ENCODE peak calls at places on chromosomes 7 and 10, in seven cellular contexts. One of them, this sample, is unnamed.

GRCh38 chr7:77415474-77415821 is 701 bp downstream of the GSAP start:
- DNase-seq in ovary: no peak
- DNase-seq in SK-N-SH: no peak
- DNase-seq in A549: no peak
- DNase-seq in GM12878: no peak
- DNase-seq in sigmoid colon: no peak
- DNase-seq in K562: no peak
- DNase-seq in this sample: no peak

GRCh38 chr7:5429253-5429856 is 5.7 kb upstream of the TNRC18 start:
- DNase-seq in ovary: peak
- DNase-seq in SK-N-SH: no peak
- DNase-seq in A549: no peak
- DNase-seq in GM12878: no peak
- DNase-seq in sigmoid colon: no peak
- DNase-seq in K562: peak
- DNase-seq in this sample: no peak

GRCh38 chr10:31011660-31012022 is 20.0 kb downstream of the ZNF438 start:
- DNase-seq in ovary: no peak
- DNase-seq in SK-N-SH: no peak
- DNase-seq in A549: no peak
- DNase-seq in GM12878: no peak
- DNase-seq in sigmoid colon: no peak
- DNase-seq in K562: no peak
- DNase-seq in this sample: no peak

GRCh38 chr7:14275346-14275745 is 285.9 kb upstream of the ETV1 start:
- DNase-seq in ovary: no peak
- DNase-seq in SK-N-SH: no peak
- DNase-seq in A549: no peak
- DNase-seq in GM12878: no peak
- DNase-seq in sigmoid colon: no peak
- DNase-seq in K562: no peak
- DNase-seq in this sample: no peak

GRCh38 chr10:113094114-113094486 is 144.1 kb downstream of the TCF7L2 start:
- DNase-seq in ovary: no peak
- DNase-seq in SK-N-SH: no peak
- DNase-seq in A549: no peak
- DNase-seq in GM12878: peak
- DNase-seq in sigmoid colon: no peak
- DNase-seq in K562: no peak
- DNase-seq in this sample: no peak

GRCh38 chr10:25867321-25867720 is 66.7 kb upstream of the MYO3A start:
- DNase-seq in ovary: no peak
- DNase-seq in SK-N-SH: no peak
- DNase-seq in A549: no peak
- DNase-seq in GM12878: no peak
- DNase-seq in sigmoid colon: no peak
- DNase-seq in K562: no peak
- DNase-seq in this sample: no peak

GRCh38 chr7:916291-916941 is 38.1 kb downstream of the ADAP1 start:
- DNase-seq in ovary: no peak
- DNase-seq in SK-N-SH: peak
- DNase-seq in A549: no peak
- DNase-seq in GM12878: no peak
- DNase-seq in sigmoid colon: peak
- DNase-seq in K562: no peak
- DNase-seq in this sample: peak

GRCh38 chr10:33353853-33354252 is 19.4 kb upstream of the NRP1 start:
- DNase-seq in ovary: no peak
- DNase-seq in SK-N-SH: no peak
- DNase-seq in A549: no peak
- DNase-seq in GM12878: no peak
- DNase-seq in sigmoid colon: no peak
- DNase-seq in K562: no peak
- DNase-seq in this sample: no peak

GRCh38 chr10:12193193-12193592 is 2.5 kb downstream of the NUDT5 start:
- DNase-seq in ovary: no peak
- DNase-seq in SK-N-SH: no peak
- DNase-seq in A549: no peak
- DNase-seq in GM12878: no peak
- DNase-seq in sigmoid colon: no peak
- DNase-seq in K562: no peak
- DNase-seq in this sample: no peak

GRCh38 chr10:90319188-90319914 is 538.5 kb downstream of the HTR7 start:
- DNase-seq in ovary: no peak
- DNase-seq in SK-N-SH: no peak
- DNase-seq in A549: peak
- DNase-seq in GM12878: peak
- DNase-seq in sigmoid colon: no peak
- DNase-seq in K562: no peak
- DNase-seq in this sample: no peak

GRCh38 chr7:111835066-111835465 is 272.8 kb upstream of the IMMP2L start:
- DNase-seq in ovary: no peak
- DNase-seq in SK-N-SH: peak
- DNase-seq in A549: no peak
- DNase-seq in GM12878: no peak
- DNase-seq in sigmoid colon: no peak
- DNase-seq in K562: no peak
- DNase-seq in this sample: no peak

GRCh38 chr7:91330378-91331295 is 66.4 kb downstream of the FZD1 start:
- DNase-seq in ovary: no peak
- DNase-seq in SK-N-SH: no peak
- DNase-seq in A549: no peak
- DNase-seq in GM12878: no peak
- DNase-seq in sigmoid colon: no peak
- DNase-seq in K562: no peak
- DNase-seq in this sample: no peak

GRCh38 chr10:36336315-36336714 is 694.2 kb upstream of the FZD8 start:
- DNase-seq in ovary: no peak
- DNase-seq in SK-N-SH: no peak
- DNase-seq in A549: no peak
- DNase-seq in GM12878: no peak
- DNase-seq in sigmoid colon: no peak
- DNase-seq in K562: no peak
- DNase-seq in this sample: no peak

GRCh38 chr10:58820862-58821559 is 308.3 kb downstream of the BICC1 start:
- DNase-seq in ovary: no peak
- DNase-seq in SK-N-SH: no peak
- DNase-seq in A549: no peak
- DNase-seq in GM12878: no peak
- DNase-seq in sigmoid colon: no peak
- DNase-seq in K562: no peak
- DNase-seq in this sample: no peak

GRCh38 chr7:97844036-97844435 is 28.2 kb downstream of the ASNS start:
- DNase-seq in ovary: no peak
- DNase-seq in SK-N-SH: peak
- DNase-seq in A549: peak
- DNase-seq in GM12878: no peak
- DNase-seq in sigmoid colon: no peak
- DNase-seq in K562: no peak
- DNase-seq in this sample: no peak

GRCh38 chr7:46256870-46257528 is 335.9 kb upstream of the IGFBP3 start:
- DNase-seq in ovary: no peak
- DNase-seq in SK-N-SH: peak
- DNase-seq in A549: no peak
- DNase-seq in GM12878: no peak
- DNase-seq in sigmoid colon: no peak
- DNase-seq in K562: no peak
- DNase-seq in this sample: no peak

GRCh38 chr10:55750458-55750857 is 610.6 kb downstream of the ZWINT start:
- DNase-seq in ovary: no peak
- DNase-seq in SK-N-SH: no peak
- DNase-seq in A549: no peak
- DNase-seq in GM12878: no peak
- DNase-seq in sigmoid colon: no peak
- DNase-seq in K562: no peak
- DNase-seq in this sample: no peak

GRCh38 chr10:70348228-70348850 is 34.1 kb downstream of the LRRC20 start:
- DNase-seq in ovary: peak
- DNase-seq in SK-N-SH: peak
- DNase-seq in A549: peak
- DNase-seq in GM12878: no peak
- DNase-seq in sigmoid colon: peak
- DNase-seq in K562: peak
- DNase-seq in this sample: no peak

GRCh38 chr10:11337516-11337915 is 273.9 kb downstream of the USP6NL start:
- DNase-seq in ovary: no peak
- DNase-seq in SK-N-SH: no peak
- DNase-seq in A549: no peak
- DNase-seq in GM12878: no peak
- DNase-seq in sigmoid colon: no peak
- DNase-seq in K562: no peak
- DNase-seq in this sample: no peak

GRCh38 chr7:149474309-149475120 is 13.7 kb upstream of the ZNF777 start:
- DNase-seq in ovary: no peak
- DNase-seq in SK-N-SH: no peak
- DNase-seq in A549: no peak
- DNase-seq in GM12878: no peak
- DNase-seq in sigmoid colon: peak
- DNase-seq in K562: no peak
- DNase-seq in this sample: no peak

GRCh38 chr10:62540389-62540788 is 166.2 kb downstream of the ZNF365 start:
- DNase-seq in ovary: no peak
- DNase-seq in SK-N-SH: no peak
- DNase-seq in A549: no peak
- DNase-seq in GM12878: no peak
- DNase-seq in sigmoid colon: no peak
- DNase-seq in K562: no peak
- DNase-seq in this sample: no peak

DNA sequence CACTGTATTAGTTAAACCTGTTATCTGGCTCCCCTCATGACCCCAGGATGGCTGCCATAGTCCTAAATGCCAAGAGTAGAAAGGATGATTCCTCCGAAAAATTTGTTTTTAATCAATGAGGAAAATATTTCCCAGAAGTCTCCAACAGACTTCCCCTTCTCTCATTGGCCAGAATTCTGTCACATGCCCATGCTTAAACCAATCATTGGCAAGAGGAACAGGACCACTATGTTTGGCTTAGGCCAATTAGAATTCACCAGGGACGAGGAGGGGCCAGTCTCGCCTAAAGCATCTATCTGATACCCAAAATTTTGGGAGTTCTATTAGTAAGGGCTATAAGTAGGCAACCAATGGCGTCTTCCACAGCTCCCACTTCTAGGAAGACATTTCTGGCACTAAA is 71.2 kb upstream of the IL6 start:
- DNase-seq in ovary: no peak
- DNase-seq in SK-N-SH: no peak
- DNase-seq in A549: no peak
- DNase-seq in GM12878: no peak
- DNase-seq in sigmoid colon: no peak
- DNase-seq in K562: peak
- DNase-seq in this sample: no peak
- TF ChIP-seq EP300 in ovary: no peak
- TF ChIP-seq EP300 in SK-N-SH: no peak
- TF ChIP-seq EP300 in A549: no peak
- TF ChIP-seq EP300 in GM12878: no peak
- TF ChIP-seq EP300 in sigmoid colon: no peak
- TF ChIP-seq EP300 in K562: no peak
- TF ChIP-seq EP300 in this sample: no peak

DNA sequence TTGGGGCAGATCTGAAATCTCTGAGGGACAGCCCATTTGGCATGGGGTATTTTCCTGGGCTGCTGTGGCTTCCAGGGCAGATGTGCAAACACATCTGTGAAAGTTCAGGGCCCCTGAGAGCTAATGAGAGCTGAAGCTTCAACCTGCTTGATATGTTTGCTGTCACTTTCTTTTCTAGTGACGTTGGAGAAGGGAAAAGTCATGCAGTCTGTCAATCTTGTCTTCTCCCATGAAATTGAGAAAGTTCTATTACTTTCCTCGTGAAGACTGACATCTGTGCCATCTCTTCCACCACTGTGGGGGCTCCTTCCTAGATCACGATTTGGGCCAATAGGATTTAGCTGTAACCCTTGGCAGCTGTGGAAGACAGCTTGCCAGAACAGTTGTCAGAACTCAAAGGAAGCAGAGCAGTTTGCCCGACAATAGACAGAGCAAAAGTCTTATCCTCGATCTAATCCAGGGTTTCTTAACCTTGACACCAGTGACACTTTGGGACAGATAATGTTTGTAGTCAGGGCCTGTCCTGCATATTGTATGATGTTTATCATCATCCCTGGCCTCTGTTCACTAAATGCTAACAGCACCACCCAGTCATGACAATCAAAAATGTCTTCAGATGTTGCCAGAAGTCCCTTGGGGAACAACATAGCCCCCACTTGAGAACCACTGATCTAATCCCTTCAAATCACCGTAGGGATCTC is 586.5 kb downstream of the LRMDA start:
- DNase-seq in ovary: no peak
- DNase-seq in SK-N-SH: no peak
- DNase-seq in A549: no peak
- DNase-seq in GM12878: no peak
- DNase-seq in sigmoid colon: no peak
- DNase-seq in K562: no peak
- DNase-seq in this sample: no peak
- TF ChIP-seq EP300 in ovary: no peak
- TF ChIP-seq EP300 in SK-N-SH: no peak
- TF ChIP-seq EP300 in A549: no peak
- TF ChIP-seq EP300 in GM12878: no peak
- TF ChIP-seq EP300 in sigmoid colon: no peak
- TF ChIP-seq EP300 in K562: no peak
- TF ChIP-seq EP300 in this sample: no peak

GRCh38 chr7:125279956-125280355 is 350.3 kb upstream of the POT1 start:
- DNase-seq in ovary: no peak
- DNase-seq in SK-N-SH: no peak
- DNase-seq in A549: no peak
- DNase-seq in GM12878: no peak
- DNase-seq in sigmoid colon: no peak
- DNase-seq in K562: no peak
- DNase-seq in this sample: no peak
- TF ChIP-seq EP300 in ovary: no peak
- TF ChIP-seq EP300 in SK-N-SH: no peak
- TF ChIP-seq EP300 in A549: no peak
- TF ChIP-seq EP300 in GM12878: no peak
- TF ChIP-seq EP300 in sigmoid colon: no peak
- TF ChIP-seq EP300 in K562: no peak
- TF ChIP-seq EP300 in this sample: no peak

GRCh38 chr10:116817178-116817577 is 32.1 kb upstream of the ENO4 start:
- DNase-seq in ovary: no peak
- DNase-seq in SK-N-SH: no peak
- DNase-seq in A549: no peak
- DNase-seq in GM12878: no peak
- DNase-seq in sigmoid colon: no peak
- DNase-seq in K562: no peak
- DNase-seq in this sample: no peak

GRCh38 chr10:116819999-116820677 is 29.2 kb upstream of the ENO4 start:
- DNase-seq in ovary: no peak
- DNase-seq in SK-N-SH: no peak
- DNase-seq in A549: no peak
- DNase-seq in GM12878: no peak
- DNase-seq in sigmoid colon: no peak
- DNase-seq in K562: no peak
- DNase-seq in this sample: peak

GRCh38 chr10:116815641-116816415 is 33.5 kb upstream of the ENO4 start:
- DNase-seq in ovary: no peak
- DNase-seq in SK-N-SH: no peak
- DNase-seq in A549: no peak
- DNase-seq in GM12878: no peak
- DNase-seq in sigmoid colon: no peak
- DNase-seq in K562: no peak
- DNase-seq in this sample: no peak

GRCh38 chr10:116817780-116818343 is 31.4 kb upstream of the ENO4 start:
- DNase-seq in ovary: no peak
- DNase-seq in SK-N-SH: no peak
- DNase-seq in A549: no peak
- DNase-seq in GM12878: no peak
- DNase-seq in sigmoid colon: no peak
- DNase-seq in K562: no peak
- DNase-seq in this sample: no peak
- TF ChIP-seq EP300 in ovary: no peak
- TF ChIP-seq EP300 in SK-N-SH: no peak
- TF ChIP-seq EP300 in A549: no peak
- TF ChIP-seq EP300 in GM12878: no peak
- TF ChIP-seq EP300 in sigmoid colon: no peak
- TF ChIP-seq EP300 in K562: no peak
- TF ChIP-seq EP300 in this sample: no peak